ENCODE peak calls at places on chromosomes 3 and 15, in eight cellular contexts. R is HepG2, B is PC-9, M is small intestine, W is stomach, D is left lung, U is colonic mucosa, E is endothelial cell of umbilical vein. O is an unnamed sample.

GRCh38 chr3:55726501-55726775 is 239.3 kb upstream of the WNT5A start:
- DNase-seq in R (no peak), B (no peak), M (no peak), W (no peak), D (no peak), U (no peak), E (no peak), O (no peak)

GRCh38 chr3:130773371-130773770 is 26.7 kb upstream of the PIK3R4 start:
- DNase-seq in R (no peak), B (no peak), M (no peak), W (no peak), D (no peak), U (no peak), E (no peak), O (no peak)

GRCh38 chr3:157098823-157099185 is 61.1 kb downstream of the CCNL1 start:
- DNase-seq in R (no peak), B (peak; percentile 21), M (no peak), W (no peak), D (no peak), U (no peak), E (no peak), O (no peak)

GRCh38 chr3:23368731-23369130 is 165.6 kb downstream of the UBE2E2 start:
- DNase-seq in R (no peak), B (no peak), M (no peak), W (no peak), D (no peak), U (no peak), E (no peak), O (no peak)

GRCh38 chr3:167691366-167691765 is 37.6 kb upstream of the WDR49 start:
- DNase-seq in R (no peak), B (no peak), M (peak; percentile 17), W (no peak), D (no peak), U (no peak), E (no peak), O (no peak)

GRCh38 chr3:11238880-11239279 is 33.3 kb upstream of the ATG7 start:
- DNase-seq in R (no peak), B (peak; percentile 91), M (no peak), W (no peak), D (no peak), U (no peak), E (peak; percentile 20), O (no peak)

GRCh38 chr3:18758047-18758704 is 333.0 kb upstream of the SATB1 start:
- DNase-seq in R (peak; percentile 47), B (peak; percentile 85), M (peak; percentile 93), W (no peak), D (no peak), U (peak; percentile 73), E (no peak), O (no peak)

GRCh38 chr3:6860149-6860548 is 766 bp upstream of the GRM7 start:
- DNase-seq in R (no peak), B (no peak), M (no peak), W (no peak), D (no peak), U (no peak), E (no peak), O (no peak)

GRCh38 chr3:178259703-178260102 is 276.5 kb upstream of the KCNMB2 start:
- DNase-seq in R (no peak), B (no peak), M (no peak), W (no peak), D (no peak), U (no peak), E (no peak), O (no peak)

GRCh38 chr15:66760358-66760967 is 58.4 kb downstream of the SMAD6 start:
- DNase-seq in R (no peak), B (no peak), M (peak; percentile 57), W (no peak), D (no peak), U (no peak), E (no peak), O (peak; percentile 18)
- H3K4me1 ChIP-seq in R (peaks cover 48% of the 10 kb centered on the region), B (peaks cover 84% of the 10 kb centered on the region), M (peaks cover 3% of the 10 kb centered on the region), W (peaks cover 100% of the 10 kb centered on the region), D (peaks cover 74% of the 10 kb centered on the region), U (peaks cover 11% of the 10 kb centered on the region), E (peaks cover 72% of the 10 kb centered on the region), O (peaks cover 12% of the 10 kb centered on the region)

GRCh38 chr3:13018039-13018431 is 55.2 kb downstream of the IQSEC1 start:
- DNase-seq in R (no peak), B (no peak), M (no peak), W (no peak), D (peak; percentile 41), U (no peak), E (no peak), O (peak; percentile 70)

GRCh38 chr3:13019706-13020105 is 53.5 kb downstream of the IQSEC1 start:
- DNase-seq in R (no peak), B (no peak), M (no peak), W (no peak), D (peak; percentile 39), U (no peak), E (no peak), O (no peak)

GRCh38 chr3:13020159-13020558 is 53.1 kb downstream of the IQSEC1 start:
- DNase-seq in R (no peak), B (no peak), M (no peak), W (no peak), D (peak; percentile 32), U (no peak), E (no peak), O (no peak)

GRCh38 chr3:13018561-13019242 is 54.5 kb downstream of the IQSEC1 start:
- DNase-seq in R (no peak), B (no peak), M (no peak), W (no peak), D (peak; percentile 31), U (no peak), E (no peak), O (no peak)

GRCh38 chr3:13019243-13019701 is 54.0 kb downstream of the IQSEC1 start:
- DNase-seq in R (no peak), B (no peak), M (no peak), W (no peak), D (peak; percentile 75), U (no peak), E (no peak), O (peak; percentile 78)
- H3K4me1 ChIP-seq in R (no peaks in the 10 kb centered on the region), B (peaks cover 57% of the 10 kb centered on the region), M (no peaks in the 10 kb centered on the region), W (peaks cover 70% of the 10 kb centered on the region), D (peaks cover 55% of the 10 kb centered on the region), U (no peaks in the 10 kb centered on the region), E (no peaks in the 10 kb centered on the region), O (peaks cover 23% of the 10 kb centered on the region)

GRCh38 chr15:72205896-72206676 is 8.5 kb upstream of the GRAMD2A start:
- DNase-seq in R (no peak), B (no peak), M (no peak), W (no peak), D (no peak), U (no peak), E (no peak), O (no peak)
- H3K4me1 ChIP-seq in R (peaks cover 9% of the 10 kb centered on the region), B (no peaks in the 10 kb centered on the region), M (no peaks in the 10 kb centered on the region), W (peaks cover 32% of the 10 kb centered on the region), D (peaks cover 3% of the 10 kb centered on the region), U (no peaks in the 10 kb centered on the region), E (peaks cover 8% of the 10 kb centered on the region), O (peaks cover 38% of the 10 kb centered on the region)

GRCh38 chr3:15649831-15650230 is 48.3 kb downstream of the BTD start:
- DNase-seq in R (no peak), B (no peak), M (no peak), W (no peak), D (no peak), U (no peak), E (no peak), O (no peak)
- H3K4me1 ChIP-seq in R (peaks cover 10% of the 10 kb centered on the region), B (peaks cover 39% of the 10 kb centered on the region), M (no peaks in the 10 kb centered on the region), W (peaks cover 27% of the 10 kb centered on the region), D (peaks cover 27% of the 10 kb centered on the region), U (no peaks in the 10 kb centered on the region), E (peaks cover 39% of the 10 kb centered on the region), O (peaks cover 32% of the 10 kb centered on the region)

DNA sequence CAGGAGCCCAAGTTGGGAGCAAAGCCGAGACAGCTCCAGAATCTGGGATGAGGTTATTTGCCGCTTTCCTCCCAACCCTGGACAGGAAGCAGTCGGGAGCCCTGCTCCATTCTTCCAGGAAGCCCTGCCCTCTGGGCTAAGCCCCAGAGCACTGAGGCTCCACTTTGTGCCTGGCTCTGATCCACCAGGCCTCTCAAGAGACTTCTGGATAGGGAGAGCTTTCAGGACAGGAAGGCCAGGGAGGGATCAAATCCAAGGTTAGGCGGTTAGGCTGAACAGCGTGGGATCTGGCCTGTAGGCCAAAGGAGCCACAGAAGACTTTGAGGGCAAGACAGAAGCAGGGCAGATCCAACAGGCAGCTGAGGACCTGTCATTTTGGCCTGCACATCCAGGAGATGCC is 835 bp downstream of the STOML1 start:
- DNase-seq in R (no peak), B (no peak), M (no peak), W (no peak), D (peak; percentile 73), U (peak; percentile 57), E (peak; percentile 53), O (peak; percentile 90)
- H3K4me1 ChIP-seq in R (peaks cover 38% of the 10 kb centered on the region), B (peaks cover 62% of the 10 kb centered on the region), M (peaks cover 3% of the 10 kb centered on the region), W (peaks cover 88% of the 10 kb centered on the region), D (peaks cover 85% of the 10 kb centered on the region), U (peaks cover 25% of the 10 kb centered on the region), E (peaks cover 56% of the 10 kb centered on the region), O (peaks cover 47% of the 10 kb centered on the region)

GRCh38 chr15:100053476-100054121 is 288.2 kb downstream of the ADAMTS17 start:
- DNase-seq in R (no peak), B (no peak), M (no peak), W (no peak), D (no peak), U (no peak), E (no peak), O (no peak)
- H3K4me1 ChIP-seq in R (no peaks in the 10 kb centered on the region), B (no peaks in the 10 kb centered on the region), M (no peaks in the 10 kb centered on the region), W (no peaks in the 10 kb centered on the region), D (no peaks in the 10 kb centered on the region), U (no peaks in the 10 kb centered on the region), E (no peaks in the 10 kb centered on the region), O (no peaks in the 10 kb centered on the region)

GRCh38 chr3:49397470-49397869 is 14.3 kb downstream of the RHOA start:
- DNase-seq in R (no peak), B (no peak), M (peak; percentile 32), W (no peak), D (no peak), U (no peak), E (peak; percentile 66), O (no peak)
- H3K4me1 ChIP-seq in R (peaks cover 27% of the 10 kb centered on the region), B (no peaks in the 10 kb centered on the region), M (no peaks in the 10 kb centered on the region), W (peaks cover 92% of the 10 kb centered on the region), D (peaks cover 94% of the 10 kb centered on the region), U (peaks cover 8% of the 10 kb centered on the region), E (peaks cover 7% of the 10 kb centered on the region), O (peaks cover 60% of the 10 kb centered on the region)

GRCh38 chr15:98658831-98659699 is 10.7 kb downstream of the IGF1R start:
- DNase-seq in R (peak; percentile 66), B (peak; percentile 47), M (peak; percentile 75), W (no peak), D (no peak), U (peak; percentile 54), E (peak; percentile 51), O (no peak)
- H3K4me1 ChIP-seq in R (peaks cover 99% of the 10 kb centered on the region), B (peaks cover 13% of the 10 kb centered on the region), M (peaks cover 3% of the 10 kb centered on the region), W (peaks cover 80% of the 10 kb centered on the region), D (peaks cover 41% of the 10 kb centered on the region), U (peaks cover 3% of the 10 kb centered on the region), E (peaks cover 23% of the 10 kb centered on the region), O (peaks cover 49% of the 10 kb centered on the region)

GRCh38 chr3:57228734-57229505 is 1.4 kb downstream of the APPL1 start:
- DNase-seq in R (no peak), B (peak; percentile 93), M (peak; percentile 64), W (no peak), D (no peak), U (peak; percentile 28), E (peak; percentile 41), O (no peak)
- H3K4me1 ChIP-seq in R (peaks cover 40% of the 10 kb centered on the region), B (peaks cover 27% of the 10 kb centered on the region), M (peaks cover 2% of the 10 kb centered on the region), W (peaks cover 54% of the 10 kb centered on the region), D (peaks cover 25% of the 10 kb centered on the region), U (no peaks in the 10 kb centered on the region), E (peaks cover 18% of the 10 kb centered on the region), O (peaks cover 20% of the 10 kb centered on the region)